ENCODE peak calls at places on chromosomes 4 and X, in five cellular contexts. C is PC-3, P is upper lobe of right lung, K is left lung, O is psoas muscle. M is an unnamed sample.
A peak's percentile ranks its signal among the peaks of the same experiment; 100 is the strongest.

GRCh38 chr4:146398404-146398803 is 123.3 kb downstream of the SLC10A7 start:
- DNase-seq in K (no peak), P (no peak), C (no peak), O (no peak), M (no peak)

GRCh38 chr4:77600521-77601451 is 4.8 kb upstream of the CXCL13 start:
- DNase-seq in P (no peak), K (no peak), O (no peak), C (peak; percentile 58), M (no peak)

GRCh38 chrX:77436682-77437081 is 10.5 kb upstream of the FGF16 start:
- DNase-seq in O (no peak), C (peak; percentile 79), P (no peak), K (no peak), M (no peak)

GRCh38 chr4:71211748-71212147 is 127.1 kb upstream of the SLC4A4 start:
- DNase-seq in C (no peak), P (no peak), O (peak; percentile 24), K (no peak), M (no peak)

GRCh38 chr4:30962949-30963348 is 242.8 kb downstream of the PCDH7 start:
- DNase-seq in K (no peak), O (no peak), P (no peak), C (no peak), M (no peak)

GRCh38 chr4:88003261-88003660 is 4.2 kb upstream of the PKD2 start:
- DNase-seq in K (no peak), O (no peak), P (no peak), C (no peak), M (no peak)

GRCh38 chr4:190016369-190017289 is 10.4 kb downstream of the FRG2 start:
- DNase-seq in P (no peak), K (peak; percentile 71), C (no peak), O (no peak), M (no peak)

GRCh38 chr4:140870427-140870826 is 114.2 kb upstream of the TBC1D9 start:
- DNase-seq in K (no peak), O (no peak), C (no peak), P (no peak), M (no peak)

GRCh38 chr4:4990857-4991540 is 28.3 kb downstream of the CYTL1 start:
- DNase-seq in K (no peak), P (no peak), C (peak; percentile 81), O (peak; percentile 89), M (no peak)

GRCh38 chrX:87941841-87942240 is 424.2 kb downstream of the KLHL4 start:
- DNase-seq in P (no peak), O (no peak), C (peak; percentile 42), K (no peak), M (no peak)

GRCh38 chr4:56575820-56576429 is 70.3 kb downstream of the ARL9 start:
- DNase-seq in P (no peak), O (no peak), C (peak; percentile 67), K (no peak), M (no peak)

GRCh38 chr4:212438-213174 is 88.3 kb downstream of the ZNF718 start:
- DNase-seq in C (no peak), P (peak; percentile 73), K (peak; percentile 76), O (peak; percentile 66), M (peak; percentile 79)

GRCh38 chr4:108080752-108081151 is 88.0 kb downstream of the LEF1 start:
- DNase-seq in C (no peak), O (no peak), P (no peak), K (no peak), M (no peak)

GRCh38 chrX:113157496-113157895 is 316.9 kb upstream of the AMOT start:
- DNase-seq in O (no peak), C (no peak), K (no peak), P (no peak), M (no peak)

GRCh38 chr4:153079824-153080486 is 124.3 kb upstream of the TRIM2 start:
- DNase-seq in P (no peak), C (no peak), K (no peak), O (no peak), M (no peak)

GRCh38 chr4:62871057-62871456 is 1538.2 kb downstream of the TECRL start:
- DNase-seq in K (no peak), P (no peak), O (no peak), C (peak; percentile 67), M (no peak)

GRCh38 chr4:85747871-85748491 is 273.0 kb downstream of the ARHGAP24 start:
- DNase-seq in O (no peak), K (no peak), P (no peak), C (peak; percentile 75), M (no peak)

GRCh38 chrX:15882704-15883539 is 28.3 kb upstream of the AP1S2 start:
- DNase-seq in P (no peak), C (peak; percentile 54), K (no peak), O (no peak), M (no peak)

GRCh38 chrX:18966624-18967023 is 17.3 kb downstream of the PHKA2 start:
- DNase-seq in K (no peak), P (no peak), O (peak; percentile 15), C (no peak), M (no peak)

GRCh38 chr4:532588-533317 is 33.7 kb downstream of the PIGG start:
- DNase-seq in C (no peak), O (no peak), K (no peak), P (no peak), M (no peak)

GRCh38 chr4:29051381-29051965 is 1668.7 kb upstream of the PCDH7 start:
- DNase-seq in K (no peak), O (no peak), P (no peak), C (no peak), M (no peak)

GRCh38 chrX:9907645-9908387 is 59.3 kb upstream of the CLDN34 start:
- DNase-seq in K (no peak), P (no peak), C (peak; percentile 94), O (no peak), M (no peak)

GRCh38 chrX:155247497-155247896 is 16.8 kb downstream of the RAB39B start:
- DNase-seq in C (no peak), O (no peak), P (no peak), K (no peak), M (no peak)

GRCh38 chr4:86975927-86976326 is 41.1 kb downstream of the AFF1 start:
- DNase-seq in C (no peak), P (no peak), K (no peak), O (no peak), M (no peak)

GRCh38 chr4:122874194-122874593 is 47.6 kb downstream of the FGF2 start:
- DNase-seq in K (no peak), O (no peak), C (peak; percentile 67), P (no peak), M (no peak)

GRCh38 chr4:3177905-3178304 is 71.1 kb upstream of the MSANTD1 start:
- DNase-seq in C (no peak), P (no peak), K (no peak), O (no peak), M (no peak)

GRCh38 chrX:80747832-80748231 is 61.8 kb downstream of the BRWD3 start:
- DNase-seq in K (no peak), P (no peak), C (no peak), O (no peak), M (no peak)

GRCh38 chr4:188911199-188911598 is 772.0 kb downstream of the TRIML1 start:
- DNase-seq in O (no peak), P (no peak), K (no peak), C (no peak), M (no peak)

GRCh38 chr4:185774815-185775684 is 36.9 kb downstream of the SORBS2 start:
- DNase-seq in C (peak; percentile 66), O (no peak), K (no peak), P (peak; percentile 73), M (no peak)

GRCh38 chr4:139633661-139634060 is 32.0 kb upstream of the MGST2 start:
- DNase-seq in K (no peak), C (peak; percentile 70), O (peak; percentile 22), P (no peak), M (no peak)

GRCh38 chr4:94540476-94540875 is 88.7 kb downstream of the PDLIM5 start:
- DNase-seq in P (no peak), C (peak; percentile 75), O (no peak), K (no peak), M (no peak)

GRCh38 chr4:44447563-44448504 is 775 bp downstream of the KCTD8 start:
- DNase-seq in C (peak; percentile 4), K (peak; percentile 77), O (peak; percentile 39), P (peak; percentile 61), M (peak; percentile 80)

GRCh38 chr4:108620101-108620932 is at the start of gene RPL34:
- DNase-seq in P (peak; percentile 98), K (peak; percentile 98), O (peak; percentile 96), C (peak; percentile 95), M (peak; percentile 97)

GRCh38 chr4:168618577-168619265 is 121.9 kb downstream of the PALLD start:
- DNase-seq in P (no peak), K (no peak), O (no peak), C (peak; percentile 84), M (no peak)
- H3K4me1 ChIP-seq in P (no peaks in the 10 kb centered on the region), K (no peaks in the 10 kb centered on the region), O (peaks cover 27% of the 10 kb centered on the region), C (peaks cover 30% of the 10 kb centered on the region), M (no peaks in the 10 kb centered on the region)

DNA sequence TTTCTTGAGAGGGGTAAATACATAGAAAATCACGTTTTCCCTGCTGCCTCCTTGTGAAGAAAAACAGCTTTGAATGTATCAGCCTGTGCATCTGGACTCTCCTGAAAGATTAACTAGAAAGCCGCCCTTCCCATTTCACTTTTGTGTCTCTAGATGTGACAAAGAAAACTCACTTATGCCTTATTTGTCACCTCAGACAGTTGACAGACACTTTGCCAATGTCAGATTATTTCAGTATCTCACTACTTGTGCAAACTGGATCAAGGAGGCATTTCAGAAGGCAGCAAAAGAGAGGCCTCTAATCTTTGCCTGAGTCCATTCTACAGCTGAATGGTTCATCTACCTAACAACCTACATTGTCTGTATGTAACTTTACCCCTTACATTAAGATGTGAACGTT is 754.9 kb downstream of the RPA4 start:
- DNase-seq in P (no peak), C (no peak), O (no peak), K (no peak), M (no peak)
- H3K27ac ChIP-seq in P (no peak overlapping the region), C (no peak overlapping the region), O (no peak overlapping the region), K (no peak overlapping the region), M (no peak overlapping the region)

DNA sequence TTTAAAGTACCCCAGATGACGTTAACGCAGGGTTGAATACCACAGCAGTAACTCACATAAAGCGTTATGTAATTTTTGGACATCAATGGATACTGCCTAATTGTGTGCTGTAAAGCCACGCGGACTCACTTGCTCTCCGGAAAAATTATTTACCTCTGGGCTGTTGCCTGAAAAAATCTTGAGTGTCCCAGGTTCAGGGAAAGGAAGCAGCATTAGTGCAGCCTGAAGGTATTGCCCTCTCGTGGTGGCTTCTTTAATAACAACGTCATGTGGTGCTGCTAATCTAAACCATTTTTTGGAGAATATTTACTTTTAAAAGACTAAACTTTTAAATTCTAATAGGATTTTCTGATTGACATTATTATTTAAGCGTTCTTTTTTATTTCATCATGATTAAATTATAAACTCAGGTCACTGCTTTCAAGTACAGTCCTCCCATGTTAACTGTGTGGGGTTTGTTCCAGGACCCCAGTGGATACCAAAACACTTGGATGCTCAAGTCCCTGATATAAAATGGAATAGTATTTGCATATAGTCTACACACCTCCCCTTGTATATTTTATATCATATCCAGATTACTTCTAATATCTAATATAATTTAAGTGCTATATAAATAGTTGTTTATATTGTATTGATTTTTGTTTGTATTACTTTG is 384.8 kb downstream of the FAM133A start:
- DNase-seq in P (no peak), C (peak; percentile 39), O (no peak), K (no peak), M (no peak)
- H3K4me3 ChIP-seq in P (no peak overlapping the region), C (peak overlapping the region; percentile 27), O (no peak overlapping the region), K (no peak overlapping the region), M (no peak overlapping the region)

DNA sequence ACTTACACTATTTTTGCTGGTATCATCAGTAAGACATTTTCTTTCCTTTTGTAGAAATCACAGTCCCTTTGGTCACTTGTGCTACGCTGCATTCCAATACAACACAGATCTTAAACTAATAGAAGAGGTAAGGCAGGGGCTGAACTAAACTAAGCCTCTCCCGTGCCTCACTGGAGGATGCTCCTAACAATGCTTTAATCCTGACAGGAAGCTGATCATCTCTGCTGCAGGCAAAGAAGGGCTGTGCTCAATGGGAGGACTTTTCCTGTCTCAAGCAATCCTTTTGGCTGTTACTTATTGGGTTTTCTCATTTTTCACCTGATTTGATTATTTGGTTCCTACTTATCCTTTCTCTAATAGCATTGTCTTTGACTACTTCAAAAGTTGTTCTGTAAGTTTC is 583.1 kb downstream of the INPP4B start:
- DNase-seq in K (no peak), C (no peak), P (no peak), O (no peak), M (no peak)
- H3K4me1 ChIP-seq in K (no peaks in the 10 kb centered on the region), C (peaks cover 31% of the 10 kb centered on the region), P (no peaks in the 10 kb centered on the region), O (peaks cover 24% of the 10 kb centered on the region), M (peaks cover 4% of the 10 kb centered on the region)